ENCODE peak calls at places on chromosome 16, in seven cellular contexts. One of them, this sample, is unnamed.

GRCh38 chr16:49495596-49496355 is 122.2 kb downstream of the C16orf78 start:
- DNase-seq in endothelial cell of umbilical vein: no peak
- DNase-seq in left ventricle myocardium inferior: no peak
- DNase-seq in heart left ventricle: no peak
- DNase-seq in neural progenitor cell: no peak
- DNase-seq in SJSA1: no peak
- DNase-seq in CD4-positive, CD25-positive, alpha-beta regulatory T cell: no peak
- DNase-seq in this sample: no peak

GRCh38 chr16:57268804-57269800 is 15.4 kb downstream of the PLLP start:
- DNase-seq in neural progenitor cell: no peak
- DNase-seq in CD4-positive, CD25-positive, alpha-beta regulatory T cell: no peak
- DNase-seq in left ventricle myocardium inferior: peak; percentile 70
- DNase-seq in endothelial cell of umbilical vein: no peak
- DNase-seq in heart left ventricle: peak; percentile 64
- DNase-seq in SJSA1: no peak
- DNase-seq in this sample: no peak

GRCh38 chr16:69928856-69929400 is 22.2 kb upstream of the CLEC18A start:
- DNase-seq in neural progenitor cell: no peak
- DNase-seq in left ventricle myocardium inferior: no peak
- DNase-seq in SJSA1: no peak
- DNase-seq in heart left ventricle: no peak
- DNase-seq in endothelial cell of umbilical vein: no peak
- DNase-seq in CD4-positive, CD25-positive, alpha-beta regulatory T cell: no peak
- DNase-seq in this sample: no peak

GRCh38 chr16:30121741-30122620 is 1.0 kb downstream of the MAPK3 start:
- DNase-seq in endothelial cell of umbilical vein: peak; percentile 77
- DNase-seq in CD4-positive, CD25-positive, alpha-beta regulatory T cell: no peak
- DNase-seq in SJSA1: no peak
- DNase-seq in neural progenitor cell: no peak
- DNase-seq in heart left ventricle: peak; percentile 86
- DNase-seq in left ventricle myocardium inferior: peak; percentile 82
- DNase-seq in this sample: no peak

GRCh38 chr16:54204756-54205155 is 81.8 kb downstream of the IRX3 start:
- DNase-seq in CD4-positive, CD25-positive, alpha-beta regulatory T cell: no peak
- DNase-seq in left ventricle myocardium inferior: no peak
- DNase-seq in endothelial cell of umbilical vein: no peak
- DNase-seq in neural progenitor cell: no peak
- DNase-seq in SJSA1: no peak
- DNase-seq in heart left ventricle: no peak
- DNase-seq in this sample: no peak

GRCh38 chr16:48641770-48642169 is 31.8 kb upstream of the N4BP1 start:
- DNase-seq in endothelial cell of umbilical vein: no peak
- DNase-seq in left ventricle myocardium inferior: no peak
- DNase-seq in CD4-positive, CD25-positive, alpha-beta regulatory T cell: no peak
- DNase-seq in SJSA1: no peak
- DNase-seq in heart left ventricle: no peak
- DNase-seq in neural progenitor cell: no peak
- DNase-seq in this sample: no peak

GRCh38 chr16:56611281-56611833 is 3.0 kb downstream of the MT2A start:
- DNase-seq in neural progenitor cell: no peak
- DNase-seq in endothelial cell of umbilical vein: peak; percentile 45
- DNase-seq in heart left ventricle: peak; percentile 72
- DNase-seq in left ventricle myocardium inferior: peak; percentile 75
- DNase-seq in CD4-positive, CD25-positive, alpha-beta regulatory T cell: no peak
- DNase-seq in SJSA1: no peak
- DNase-seq in this sample: no peak

GRCh38 chr16:83813818-83814653 is 6.3 kb downstream of the HSBP1 start:
- DNase-seq in heart left ventricle: peak; percentile 23
- DNase-seq in left ventricle myocardium inferior: no peak
- DNase-seq in endothelial cell of umbilical vein: peak; percentile 70
- DNase-seq in SJSA1: peak; percentile 61
- DNase-seq in neural progenitor cell: peak; percentile 73
- DNase-seq in CD4-positive, CD25-positive, alpha-beta regulatory T cell: no peak
- DNase-seq in this sample: no peak

GRCh38 chr16:84138824-84139627 is 6.0 kb downstream of the HSDL1 start:
- DNase-seq in heart left ventricle: no peak
- DNase-seq in endothelial cell of umbilical vein: no peak
- DNase-seq in left ventricle myocardium inferior: no peak
- DNase-seq in neural progenitor cell: peak; percentile 37
- DNase-seq in CD4-positive, CD25-positive, alpha-beta regulatory T cell: no peak
- DNase-seq in SJSA1: no peak
- DNase-seq in this sample: no peak

GRCh38 chr16:278863-279366 is 1.5 kb upstream of the ARHGDIG start:
- DNase-seq in CD4-positive, CD25-positive, alpha-beta regulatory T cell: no peak
- DNase-seq in neural progenitor cell: peak; percentile 49
- DNase-seq in heart left ventricle: no peak
- DNase-seq in SJSA1: no peak
- DNase-seq in left ventricle myocardium inferior: no peak
- DNase-seq in endothelial cell of umbilical vein: peak; percentile 39
- DNase-seq in this sample: no peak

GRCh38 chr16:75908718-75909117 is 182.4 kb upstream of the CPHXL start:
- DNase-seq in neural progenitor cell: no peak
- DNase-seq in CD4-positive, CD25-positive, alpha-beta regulatory T cell: no peak
- DNase-seq in SJSA1: no peak
- DNase-seq in left ventricle myocardium inferior: no peak
- DNase-seq in heart left ventricle: no peak
- DNase-seq in endothelial cell of umbilical vein: no peak
- DNase-seq in this sample: no peak

GRCh38 chr16:58516768-58517107 is 1.4 kb downstream of the SETD6 start:
- DNase-seq in left ventricle myocardium inferior: no peak
- DNase-seq in heart left ventricle: no peak
- DNase-seq in endothelial cell of umbilical vein: no peak
- DNase-seq in CD4-positive, CD25-positive, alpha-beta regulatory T cell: no peak
- DNase-seq in neural progenitor cell: no peak
- DNase-seq in SJSA1: no peak
- DNase-seq in this sample: no peak

GRCh38 chr16:85168732-85169256 is 56.5 kb upstream of the CIBAR2 start:
- DNase-seq in left ventricle myocardium inferior: peak; percentile 74
- DNase-seq in neural progenitor cell: peak; percentile 86
- DNase-seq in endothelial cell of umbilical vein: no peak
- DNase-seq in CD4-positive, CD25-positive, alpha-beta regulatory T cell: no peak
- DNase-seq in SJSA1: peak; percentile 84
- DNase-seq in heart left ventricle: peak; percentile 74
- DNase-seq in this sample: no peak

GRCh38 chr16:8173111-8173644 is 417.1 kb downstream of the TMEM114 start:
- DNase-seq in heart left ventricle: peak; percentile 53
- DNase-seq in CD4-positive, CD25-positive, alpha-beta regulatory T cell: no peak
- DNase-seq in neural progenitor cell: peak; percentile 92
- DNase-seq in endothelial cell of umbilical vein: peak; percentile 5
- DNase-seq in left ventricle myocardium inferior: peak; percentile 48
- DNase-seq in SJSA1: peak; percentile 64
- DNase-seq in this sample: no peak

GRCh38 chr16:29898786-29899515 is 399 bp downstream of the SEZ6L2 start:
- DNase-seq in CD4-positive, CD25-positive, alpha-beta regulatory T cell: no peak
- DNase-seq in neural progenitor cell: peak; percentile 80
- DNase-seq in SJSA1: peak; percentile 68
- DNase-seq in left ventricle myocardium inferior: no peak
- DNase-seq in heart left ventricle: no peak
- DNase-seq in endothelial cell of umbilical vein: no peak
- DNase-seq in this sample: no peak

GRCh38 chr16:85275533-85276249 is 163.4 kb upstream of the CIBAR2 start:
- DNase-seq in neural progenitor cell: peak; percentile 88
- DNase-seq in heart left ventricle: peak; percentile 64
- DNase-seq in SJSA1: peak; percentile 77
- DNase-seq in left ventricle myocardium inferior: peak; percentile 61
- DNase-seq in endothelial cell of umbilical vein: peak; percentile 51
- DNase-seq in CD4-positive, CD25-positive, alpha-beta regulatory T cell: peak; percentile 25
- DNase-seq in this sample: peak; percentile 20

GRCh38 chr16:86966781-86967180 is 350.4 kb downstream of the C16orf95 start:
- DNase-seq in endothelial cell of umbilical vein: no peak
- DNase-seq in neural progenitor cell: no peak
- DNase-seq in SJSA1: no peak
- DNase-seq in left ventricle myocardium inferior: no peak
- DNase-seq in heart left ventricle: no peak
- DNase-seq in CD4-positive, CD25-positive, alpha-beta regulatory T cell: no peak
- DNase-seq in this sample: no peak

GRCh38 chr16:87603684-87604571 is 1.6 kb downstream of the JPH3 start:
- DNase-seq in left ventricle myocardium inferior: no peak
- DNase-seq in neural progenitor cell: peak; percentile 72
- DNase-seq in endothelial cell of umbilical vein: no peak
- DNase-seq in SJSA1: no peak
- DNase-seq in CD4-positive, CD25-positive, alpha-beta regulatory T cell: no peak
- DNase-seq in heart left ventricle: no peak
- DNase-seq in this sample: no peak

GRCh38 chr16:50553182-50553710 is 5.0 kb downstream of the NKD1 start:
- DNase-seq in endothelial cell of umbilical vein: no peak
- DNase-seq in neural progenitor cell: no peak
- DNase-seq in left ventricle myocardium inferior: no peak
- DNase-seq in SJSA1: no peak
- DNase-seq in CD4-positive, CD25-positive, alpha-beta regulatory T cell: no peak
- DNase-seq in heart left ventricle: no peak
- DNase-seq in this sample: no peak

GRCh38 chr16:67537270-67537635 is 8.6 kb downstream of the RIPOR1 start:
- DNase-seq in heart left ventricle: peak; percentile 83
- DNase-seq in CD4-positive, CD25-positive, alpha-beta regulatory T cell: peak; percentile 44
- DNase-seq in endothelial cell of umbilical vein: peak; percentile 79
- DNase-seq in neural progenitor cell: peak; percentile 78
- DNase-seq in left ventricle myocardium inferior: peak; percentile 79
- DNase-seq in SJSA1: no peak
- DNase-seq in this sample: peak; percentile 43

GRCh38 chr16:24685539-24686432 is 43.7 kb upstream of the TNRC6A start:
- DNase-seq in neural progenitor cell: peak; percentile 48
- DNase-seq in heart left ventricle: peak; percentile 56
- DNase-seq in SJSA1: peak; percentile 94
- DNase-seq in left ventricle myocardium inferior: peak; percentile 53
- DNase-seq in endothelial cell of umbilical vein: peak; percentile 72
- DNase-seq in CD4-positive, CD25-positive, alpha-beta regulatory T cell: no peak
- DNase-seq in this sample: no peak

GRCh38 chr16:89999831-90000574 is 19.3 kb downstream of the DBNDD1 start:
- DNase-seq in SJSA1: no peak
- DNase-seq in left ventricle myocardium inferior: no peak
- DNase-seq in neural progenitor cell: no peak
- DNase-seq in CD4-positive, CD25-positive, alpha-beta regulatory T cell: no peak
- DNase-seq in heart left ventricle: no peak
- DNase-seq in endothelial cell of umbilical vein: no peak
- DNase-seq in this sample: no peak

GRCh38 chr16:13554643-13555042 is 365.3 kb upstream of the ERCC4 start:
- DNase-seq in heart left ventricle: no peak
- DNase-seq in endothelial cell of umbilical vein: no peak
- DNase-seq in neural progenitor cell: no peak
- DNase-seq in CD4-positive, CD25-positive, alpha-beta regulatory T cell: no peak
- DNase-seq in left ventricle myocardium inferior: no peak
- DNase-seq in SJSA1: no peak
- DNase-seq in this sample: no peak

GRCh38 chr16:81116285-81116684 is 20.1 kb upstream of the GCSH start:
- DNase-seq in CD4-positive, CD25-positive, alpha-beta regulatory T cell: no peak
- DNase-seq in left ventricle myocardium inferior: no peak
- DNase-seq in endothelial cell of umbilical vein: no peak
- DNase-seq in neural progenitor cell: no peak
- DNase-seq in SJSA1: no peak
- DNase-seq in heart left ventricle: no peak
- DNase-seq in this sample: no peak

GRCh38 chr16:66904846-66905632 is 13.6 kb downstream of the CDH16 start:
- DNase-seq in left ventricle myocardium inferior: peak; percentile 58
- DNase-seq in endothelial cell of umbilical vein: no peak
- DNase-seq in neural progenitor cell: no peak
- DNase-seq in CD4-positive, CD25-positive, alpha-beta regulatory T cell: no peak
- DNase-seq in heart left ventricle: peak; percentile 47
- DNase-seq in SJSA1: no peak
- DNase-seq in this sample: no peak

GRCh38 chr16:51994597-51994996 is 552.3 kb downstream of the TOX3 start:
- DNase-seq in CD4-positive, CD25-positive, alpha-beta regulatory T cell: no peak
- DNase-seq in left ventricle myocardium inferior: no peak
- DNase-seq in neural progenitor cell: no peak
- DNase-seq in SJSA1: peak; percentile 46
- DNase-seq in heart left ventricle: peak; percentile 12
- DNase-seq in endothelial cell of umbilical vein: no peak
- DNase-seq in this sample: no peak

GRCh38 chr16:78669994-78670393 is 570.5 kb downstream of the WWOX start:
- DNase-seq in left ventricle myocardium inferior: peak; percentile 40
- DNase-seq in CD4-positive, CD25-positive, alpha-beta regulatory T cell: no peak
- DNase-seq in heart left ventricle: peak; percentile 75
- DNase-seq in SJSA1: no peak
- DNase-seq in endothelial cell of umbilical vein: no peak
- DNase-seq in neural progenitor cell: peak; percentile 9
- DNase-seq in this sample: no peak

GRCh38 chr16:78665373-78665772 is 565.9 kb downstream of the WWOX start:
- DNase-seq in left ventricle myocardium inferior: no peak
- DNase-seq in CD4-positive, CD25-positive, alpha-beta regulatory T cell: no peak
- DNase-seq in SJSA1: peak; percentile 62
- DNase-seq in endothelial cell of umbilical vein: no peak
- DNase-seq in neural progenitor cell: no peak
- DNase-seq in heart left ventricle: no peak
- DNase-seq in this sample: no peak

GRCh38 chr16:78667675-78668074 is 568.2 kb downstream of the WWOX start:
- DNase-seq in SJSA1: no peak
- DNase-seq in heart left ventricle: no peak
- DNase-seq in left ventricle myocardium inferior: no peak
- DNase-seq in endothelial cell of umbilical vein: no peak
- DNase-seq in neural progenitor cell: no peak
- DNase-seq in CD4-positive, CD25-positive, alpha-beta regulatory T cell: no peak
- DNase-seq in this sample: no peak

GRCh38 chr16:78666318-78666717 is 566.9 kb downstream of the WWOX start:
- DNase-seq in SJSA1: no peak
- DNase-seq in heart left ventricle: no peak
- DNase-seq in CD4-positive, CD25-positive, alpha-beta regulatory T cell: no peak
- DNase-seq in neural progenitor cell: no peak
- DNase-seq in left ventricle myocardium inferior: no peak
- DNase-seq in endothelial cell of umbilical vein: no peak
- DNase-seq in this sample: no peak

GRCh38 chr16:78668393-78668792 is 568.9 kb downstream of the WWOX start:
- DNase-seq in endothelial cell of umbilical vein: no peak
- DNase-seq in CD4-positive, CD25-positive, alpha-beta regulatory T cell: no peak
- DNase-seq in left ventricle myocardium inferior: no peak
- DNase-seq in SJSA1: no peak
- DNase-seq in neural progenitor cell: no peak
- DNase-seq in heart left ventricle: no peak
- DNase-seq in this sample: no peak
- H3K9me3 ChIP-seq in endothelial cell of umbilical vein: no peaks in the 10 kb centered on the region
- H3K9me3 ChIP-seq in CD4-positive, CD25-positive, alpha-beta regulatory T cell: no peaks in the 10 kb centered on the region
- H3K9me3 ChIP-seq in left ventricle myocardium inferior: no peaks in the 10 kb centered on the region
- H3K9me3 ChIP-seq in SJSA1: peaks cover 2% of the 10 kb centered on the region
- H3K9me3 ChIP-seq in neural progenitor cell: no peaks in the 10 kb centered on the region
- H3K9me3 ChIP-seq in heart left ventricle: no peaks in the 10 kb centered on the region
- H3K9me3 ChIP-seq in this sample: no peaks in the 10 kb centered on the region

GRCh38 chr16:10405386-10405939 is 19.6 kb downstream of the ATF7IP2 start:
- DNase-seq in CD4-positive, CD25-positive, alpha-beta regulatory T cell: no peak
- DNase-seq in endothelial cell of umbilical vein: peak; percentile 92
- DNase-seq in left ventricle myocardium inferior: no peak
- DNase-seq in neural progenitor cell: no peak
- DNase-seq in heart left ventricle: peak; percentile 54
- DNase-seq in SJSA1: no peak
- DNase-seq in this sample: no peak
- H3K9me3 ChIP-seq in CD4-positive, CD25-positive, alpha-beta regulatory T cell: peaks cover 39% of the 10 kb centered on the region
- H3K9me3 ChIP-seq in endothelial cell of umbilical vein: no peaks in the 10 kb centered on the region
- H3K9me3 ChIP-seq in left ventricle myocardium inferior: peaks cover 54% of the 10 kb centered on the region
- H3K9me3 ChIP-seq in neural progenitor cell: peaks cover 4% of the 10 kb centered on the region
- H3K9me3 ChIP-seq in heart left ventricle: no peaks in the 10 kb centered on the region
- H3K9me3 ChIP-seq in SJSA1: peaks cover 9% of the 10 kb centered on the region
- H3K9me3 ChIP-seq in this sample: peaks cover 3% of the 10 kb centered on the region

GRCh38 chr16:64321066-64321465 is 800.8 kb downstream of the CDH11 start:
- DNase-seq in neural progenitor cell: no peak
- DNase-seq in SJSA1: no peak
- DNase-seq in heart left ventricle: no peak
- DNase-seq in left ventricle myocardium inferior: no peak
- DNase-seq in endothelial cell of umbilical vein: no peak
- DNase-seq in CD4-positive, CD25-positive, alpha-beta regulatory T cell: no peak
- DNase-seq in this sample: no peak
- H3K9me3 ChIP-seq in neural progenitor cell: no peaks in the 10 kb centered on the region
- H3K9me3 ChIP-seq in SJSA1: no peaks in the 10 kb centered on the region
- H3K9me3 ChIP-seq in heart left ventricle: no peaks in the 10 kb centered on the region
- H3K9me3 ChIP-seq in left ventricle myocardium inferior: no peaks in the 10 kb centered on the region
- H3K9me3 ChIP-seq in endothelial cell of umbilical vein: no peaks in the 10 kb centered on the region
- H3K9me3 ChIP-seq in CD4-positive, CD25-positive, alpha-beta regulatory T cell: no peaks in the 10 kb centered on the region
- H3K9me3 ChIP-seq in this sample: peaks cover 5% of the 10 kb centered on the region

GRCh38 chr16:80033783-80034468 is 433.4 kb upstream of the MAF start:
- DNase-seq in left ventricle myocardium inferior: no peak
- DNase-seq in endothelial cell of umbilical vein: no peak
- DNase-seq in SJSA1: no peak
- DNase-seq in heart left ventricle: no peak
- DNase-seq in neural progenitor cell: no peak
- DNase-seq in CD4-positive, CD25-positive, alpha-beta regulatory T cell: no peak
- DNase-seq in this sample: no peak
- H3K9me3 ChIP-seq in left ventricle myocardium inferior: peaks cover 2% of the 10 kb centered on the region
- H3K9me3 ChIP-seq in endothelial cell of umbilical vein: no peaks in the 10 kb centered on the region
- H3K9me3 ChIP-seq in SJSA1: no peaks in the 10 kb centered on the region
- H3K9me3 ChIP-seq in heart left ventricle: no peaks in the 10 kb centered on the region
- H3K9me3 ChIP-seq in neural progenitor cell: no peaks in the 10 kb centered on the region
- H3K9me3 ChIP-seq in CD4-positive, CD25-positive, alpha-beta regulatory T cell: no peaks in the 10 kb centered on the region
- H3K9me3 ChIP-seq in this sample: no peaks in the 10 kb centered on the region